ENCODE peak calls at places on chromosome 11, in seven cellular contexts. V is HCT116, B is AG09309, L is right atrium auricular region, Z is OCI-LY7, T is heart right ventricle, A is HFF-Myc. C is an unnamed sample.

GRCh38 chr11:86904001-86904400 is 51.2 kb downstream of the FZD4 start:
- DNase-seq in V (no peak), A (no peak), Z (no peak), L (no peak), B (no peak), T (no peak), C (no peak)

GRCh38 chr11:85783758-85784157 is 27.2 kb downstream of the SYTL2 start:
- DNase-seq in T (no peak), L (no peak), Z (no peak), B (no peak), V (no peak), A (no peak), C (no peak)

GRCh38 chr11:122668562-122669090 is 13.1 kb downstream of the UBASH3B start:
- DNase-seq in Z (peak; percentile 87), B (no peak), V (peak; percentile 34), T (no peak), A (peak; percentile 38), L (no peak), C (no peak)

GRCh38 chr11:57568330-57568766 is 876 bp upstream of the UBE2L6 start:
- DNase-seq in A (peak; percentile 63), Z (no peak), V (peak; percentile 56), L (peak; percentile 82), T (peak; percentile 85), B (peak; percentile 14), C (no peak)

GRCh38 chr11:47861762-47862161 is 13.6 kb upstream of the NUP160 start:
- DNase-seq in T (no peak), V (no peak), L (no peak), B (no peak), A (no peak), Z (no peak), C (no peak)

GRCh38 chr11:64015935-64016468 is 19.7 kb upstream of the FLRT1 start:
- DNase-seq in T (no peak), Z (no peak), B (no peak), L (no peak), V (no peak), A (no peak), C (no peak)

GRCh38 chr11:92302766-92303165 is 78.1 kb downstream of the FAT3 start:
- DNase-seq in B (no peak), T (no peak), V (no peak), A (no peak), L (no peak), Z (no peak), C (no peak)

GRCh38 chr11:36216061-36216615 is 73.1 kb downstream of the COMMD9 start:
- DNase-seq in A (no peak), Z (no peak), V (no peak), B (no peak), L (no peak), T (no peak), C (no peak)

GRCh38 chr11:22044126-22044525 is 148.8 kb upstream of the ANO5 start:
- DNase-seq in V (no peak), Z (no peak), T (no peak), A (no peak), B (no peak), L (no peak), C (no peak)

GRCh38 chr11:121716060-121716459 is 263.3 kb upstream of the SORL1-AS1 start:
- DNase-seq in T (no peak), V (no peak), L (no peak), B (peak; percentile 63), Z (no peak), A (no peak), C (no peak)

GRCh38 chr11:31817054-31817620 is 6.0 kb upstream of the PAX6 start:
- DNase-seq in T (no peak), Z (no peak), V (no peak), B (no peak), L (no peak), A (no peak), C (peak; percentile 56)

GRCh38 chr11:66310324-66310723 is 6.5 kb downstream of the CD248 start:
- DNase-seq in A (no peak), Z (no peak), V (no peak), L (no peak), B (no peak), T (no peak), C (no peak)

GRCh38 chr11:66312549-66313320 is 4.1 kb downstream of the CD248 start:
- DNase-seq in A (peak; percentile 95), L (peak; percentile 98), B (peak; percentile 98), V (peak; percentile 94), Z (peak; percentile 99), T (peak; percentile 99), C (peak; percentile 99)

GRCh38 chr11:66311965-66312548 is 4.8 kb downstream of the CD248 start:
- DNase-seq in B (no peak), L (peak; percentile 92), V (peak; percentile 95), Z (peak; percentile 98), A (no peak), T (peak; percentile 93), C (peak; percentile 86)

GRCh38 chr11:66313321-66314185 is 3.3 kb downstream of the CD248 start:
- DNase-seq in L (no peak), V (no peak), B (no peak), Z (no peak), T (no peak), A (no peak), C (no peak)

GRCh38 chr11:66311470-66311964 is 5.3 kb downstream of the CD248 start:
- DNase-seq in A (no peak), L (no peak), B (no peak), V (no peak), T (no peak), Z (no peak), C (no peak)
- TF ChIP-seq CTCF in A (peak; percentile 93), L (no peak), B (no peak), V (no peak), T (peak; percentile 90), Z (no peak), C (peak; percentile 96)

GRCh38 chr11:116249561-116249960 is 523.2 kb downstream of the BUD13 start:
- DNase-seq in T (no peak), A (no peak), V (no peak), Z (no peak), B (no peak), L (no peak), C (no peak)
- TF ChIP-seq CTCF in T (no peak), A (no peak), V (peak; percentile 37), Z (peak; percentile 48), B (no peak), L (no peak), C (no peak)

GRCh38 chr11:14414470-14415461 is 55.8 kb upstream of the RRAS2 start:
- DNase-seq in T (no peak), L (no peak), A (no peak), V (no peak), B (no peak), Z (no peak), C (peak; percentile 36)
- TF ChIP-seq CTCF in T (no peak), L (no peak), A (no peak), V (peak; percentile 23), B (no peak), Z (no peak), C (no peak)

GRCh38 chr11:44258190-44258489 is 51.8 kb downstream of the ALX4 start:
- DNase-seq in T (no peak), V (no peak), B (no peak), L (no peak), A (no peak), Z (no peak), C (no peak)
- TF ChIP-seq CTCF in T (no peak), V (no peak), B (no peak), L (no peak), A (no peak), Z (no peak), C (no peak)

C was measured in GM13977.